ENCODE peak calls at places on chromosome 14, in nine cellular contexts. C is stimulated activated naive CD8-positive, alpha-beta T cell treated with anti-CD3 and anti-CD28 coated beads, Interleukin-15, Interleukin-2, amounts not matched to agents 100 U/mL and 50 U/mL, for 24 hours; G is stimulated activated CD4-positive, alpha-beta T cell treated with anti-CD3 and anti-CD28 coated beads, TNF-alpha, amount 100 ng/mL, for 48 hours; W is caudate nucleus; Q is nephron progenitor cell; L is GM04504; Y is fibroblast of the conjunctiva; S is activated CD4-positive, alpha-beta memory T cell treated with anti-CD3 and anti-CD28 coated beads, Interleukin-2, amount 10 ng/mL, durations not matched to agents 7 days and 5 days; I is amygdala. H is an unnamed sample.

GRCh38 chr14:54577977-54578376 is 11.0 kb downstream of the SAMD4A start:
- DNase-seq in Y (no peak), Q (no peak), I (no peak), S (no peak), G (no peak), C (no peak), L (no peak), W (no peak), H (no peak)

GRCh38 chr14:93772263-93772662 is 16.0 kb downstream of the PRIMA1 start:
- DNase-seq in S (no peak), I (no peak), Y (no peak), L (no peak), C (no peak), Q (no peak), W (no peak), G (no peak), H (no peak)

GRCh38 chr14:32711103-32711680 is 227.5 kb upstream of the NPAS3 start:
- DNase-seq in Y (peak), S (no peak), W (no peak), G (no peak), Q (peak), C (peak), L (no peak), I (no peak), H (peak)

GRCh38 chr14:95667251-95667693 is 19.0 kb upstream of the TCL1B start:
- DNase-seq in Q (peak), L (no peak), I (no peak), G (no peak), C (peak), S (no peak), Y (no peak), W (no peak), H (no peak)

GRCh38 chr14:63308723-63309317 is 9.9 kb downstream of the GPHB5 start:
- DNase-seq in Q (peak), S (no peak), Y (no peak), G (no peak), L (no peak), C (peak), I (no peak), W (no peak), H (peak)

GRCh38 chr14:65373011-65373670 is 39.4 kb upstream of the FUT8 start:
- DNase-seq in W (no peak), S (peak), I (no peak), L (no peak), C (no peak), G (no peak), Y (no peak), Q (no peak), H (no peak)

GRCh38 chr14:24310666-24311604 is at the start of gene LTB4R:
- DNase-seq in C (peak), Q (no peak), Y (peak), G (peak), I (no peak), W (peak), S (peak), L (peak), H (no peak)

GRCh38 chr14:76329150-76329881 is 46.6 kb upstream of the ESRRB start:
- DNase-seq in C (no peak), Y (no peak), L (no peak), Q (no peak), W (no peak), G (no peak), I (no peak), S (no peak), H (peak)

GRCh38 chr14:101173698-101174521 is 270.4 kb upstream of the RTL1 start:
- DNase-seq in Y (no peak), C (no peak), Q (no peak), I (no peak), W (no peak), G (no peak), L (no peak), S (peak), H (no peak)

GRCh38 chr14:72549848-72550247 is 344.1 kb downstream of the DPF3 start:
- DNase-seq in S (no peak), L (no peak), Y (no peak), G (no peak), I (no peak), Q (no peak), C (no peak), W (no peak), H (no peak)

GRCh38 chr14:54650331-54651017 is 83.5 kb downstream of the SAMD4A start:
- DNase-seq in S (no peak), L (peak), G (no peak), Y (no peak), I (no peak), W (no peak), Q (no peak), C (no peak), H (peak)

GRCh38 chr14:101478796-101479410 is 82.4 kb upstream of the DIO3 start:
- DNase-seq in S (no peak), Y (no peak), W (no peak), I (no peak), Q (no peak), C (no peak), L (no peak), G (no peak), H (no peak)

GRCh38 chr14:58941666-58942065 is 246.8 kb upstream of the DAAM1 start:
- DNase-seq in Y (no peak), I (no peak), S (no peak), Q (no peak), L (no peak), G (no peak), W (no peak), C (no peak), H (no peak)

GRCh38 chr14:56150645-56151345 is 32.6 kb downstream of the PELI2 start:
- DNase-seq in I (no peak), W (no peak), C (peak), S (no peak), Q (no peak), Y (no peak), L (no peak), G (no peak), H (peak)

GRCh38 chr14:92481386-92481785 is 32.2 kb upstream of the RIN3 start:
- DNase-seq in C (no peak), Y (no peak), L (no peak), W (no peak), Q (no peak), S (no peak), I (no peak), G (no peak), H (no peak)

GRCh38 chr14:50311337-50311973 is 574 bp downstream of the L2HGDH start:
- DNase-seq in Q (peak), I (no peak), L (no peak), S (no peak), W (no peak), C (no peak), Y (no peak), G (no peak), H (peak)

GRCh38 chr14:47863441-47863840 is 188.0 kb upstream of the MDGA2 start:
- DNase-seq in G (no peak), Y (no peak), I (no peak), Q (no peak), W (no peak), S (no peak), C (no peak), L (no peak), H (no peak)

GRCh38 chr14:100851946-100852620 is 26.2 kb downstream of the MEG3 start:
- DNase-seq in S (no peak), I (no peak), Q (no peak), W (no peak), C (no peak), Y (no peak), G (no peak), L (no peak), H (no peak)

GRCh38 chr14:23286904-23287479 is 1.1 kb upstream of the HOMEZ start:
- DNase-seq in G (no peak), Y (no peak), Q (no peak), I (no peak), S (no peak), W (no peak), L (no peak), C (no peak), H (no peak)

GRCh38 chr14:68293404-68293803 is 473.8 kb downstream of the RAD51B start:
- DNase-seq in Q (no peak), S (no peak), I (no peak), W (no peak), Y (no peak), L (no peak), C (no peak), G (no peak), H (no peak)

GRCh38 chr14:32038876-32039275 is 38.2 kb upstream of the ARHGAP5 start:
- DNase-seq in W (no peak), Y (no peak), L (no peak), Q (no peak), G (no peak), I (no peak), C (no peak), S (no peak), H (no peak)

GRCh38 chr14:65019944-65020566 is 33.4 kb downstream of the FNTB start:
- DNase-seq in C (no peak), Q (no peak), G (no peak), Y (peak), I (no peak), L (peak), S (no peak), W (no peak), H (peak)

GRCh38 chr14:54603362-54603761 is 36.4 kb downstream of the SAMD4A start:
- DNase-seq in L (no peak), W (no peak), Q (no peak), S (no peak), Y (no peak), C (no peak), G (no peak), I (no peak), H (no peak)

H was measured in mesendoderm.